ENCODE peak calls at places on chromosomes 1 and 21, in five cellular contexts. E, Q, W, U and X are unnamed samples.

GRCh38 chr1:3656450-3657095 is 4.3 kb downstream of the TP73 start:
- DNase-seq in E (no peak), Q (no peak), W (no peak), U (no peak), X (no peak)

GRCh38 chr21:45530423-45531113 is 11.7 kb downstream of the SLC19A1 start:
- DNase-seq in E (no peak), Q (no peak), W (no peak), U (no peak), X (no peak)

GRCh38 chr1:67500413-67500959 is 70.3 kb upstream of the SERBP1 start:
- DNase-seq in E (peak; percentile 77), Q (peak; percentile 83), W (peak; percentile 93), U (peak; percentile 81), X (peak; percentile 92)

GRCh38 chr1:227805606-227806197 is 9.8 kb upstream of the PRSS38 start:
- DNase-seq in E (peak; percentile 88), Q (peak; percentile 66), W (no peak), U (peak; percentile 72), X (peak; percentile 100)

GRCh38 chr1:184395370-184395769 is 8.5 kb downstream of the C1orf21 start:
- DNase-seq in E (no peak), Q (no peak), W (no peak), U (no peak), X (no peak)

GRCh38 chr1:186152227-186152944 is 222.7 kb downstream of the TPR start:
- DNase-seq in E (peak; percentile 46), Q (peak; percentile 83), W (no peak), U (peak; percentile 53), X (peak; percentile 91)

GRCh38 chr1:248825136-248825535 is 579 bp downstream of the SH3BP5L start:
- DNase-seq in E (no peak), Q (no peak), W (no peak), U (no peak), X (no peak)

GRCh38 chr1:16918371-16918770 is 3.4 kb upstream of the CROCC start:
- DNase-seq in E (no peak), Q (no peak), W (no peak), U (no peak), X (no peak)

GRCh38 chr1:41395599-41395956 is 34.3 kb downstream of the FOXO6 start:
- DNase-seq in E (no peak), Q (no peak), W (no peak), U (no peak), X (no peak)

GRCh38 chr1:151828931-151829330 is 2.7 kb downstream of the RORC start:
- DNase-seq in E (no peak), Q (peak; percentile 12), W (peak; percentile 69), U (no peak), X (peak; percentile 82)

GRCh38 chr1:205365945-205366463 is 9.3 kb upstream of the KLHDC8A start:
- DNase-seq in E (no peak), Q (no peak), W (no peak), U (no peak), X (peak; percentile 48)

GRCh38 chr1:1567831-1568380 is 6.8 kb downstream of the SSU72 start:
- DNase-seq in E (peak; percentile 48), Q (no peak), W (no peak), U (no peak), X (no peak)

GRCh38 chr1:236853916-236854601 is 59.0 kb downstream of the MTR start:
- DNase-seq in E (no peak), Q (peak; percentile 3), W (no peak), U (no peak), X (no peak)

GRCh38 chr1:224517171-224517570 is 82.6 kb upstream of the WDR26 start:
- DNase-seq in E (no peak), Q (no peak), W (no peak), U (no peak), X (no peak)

GRCh38 chr1:240468616-240469015 is 143.3 kb downstream of the GREM2 start:
- DNase-seq in E (peak; percentile 53), Q (no peak), W (no peak), U (no peak), X (no peak)

GRCh38 chr1:240611619-240612490 is at the start of gene GREM2:
- DNase-seq in E (peak; percentile 84), Q (peak; percentile 84), W (peak; percentile 53), U (peak; percentile 31), X (peak; percentile 72)

GRCh38 chr21:41583274-41583790 is 75.4 kb upstream of the TMPRSS2 start:
- DNase-seq in E (no peak), Q (no peak), W (no peak), U (peak; percentile 14), X (no peak)

GRCh38 chr21:41706678-41707077 is 60.2 kb downstream of the RIPK4 start:
- DNase-seq in E (peak; percentile 9), Q (no peak), W (no peak), U (peak; percentile 22), X (peak; percentile 58)

GRCh38 chr1:29499101-29499650 is 262.9 kb downstream of the PTPRU start:
- DNase-seq in E (no peak), Q (no peak), W (no peak), U (no peak), X (no peak)

GRCh38 chr1:225450491-225451191 is 22.8 kb upstream of the LBR start:
- DNase-seq in E (no peak), Q (no peak), W (no peak), U (peak; percentile 26), X (peak; percentile 38)

GRCh38 chr1:159828916-159829634 is 2.4 kb downstream of the SLAMF8 start:
- DNase-seq in E (no peak), Q (no peak), W (peak; percentile 66), U (peak; percentile 22), X (peak; percentile 36)

GRCh38 chr21:41410767-41411448 is 15.1 kb upstream of the MX1 start:
- DNase-seq in E (no peak), Q (no peak), W (no peak), U (no peak), X (peak; percentile 29)

GRCh38 chr1:245094092-245094491 is 60.7 kb upstream of the KIF26B start:
- DNase-seq in E (no peak), Q (no peak), W (no peak), U (no peak), X (no peak)

GRCh38 chr1:192235127-192235526 is 76.9 kb downstream of the RGS18 start:
- DNase-seq in E (no peak), Q (peak; percentile 39), W (no peak), U (no peak), X (peak; percentile 36)

GRCh38 chr1:34887593-34887992 is 28.0 kb upstream of the SMIM12 start:
- DNase-seq in E (no peak), Q (no peak), W (no peak), U (no peak), X (no peak)

GRCh38 chr21:45404726-45405270 is at the start of gene COL18A1:
- DNase-seq in E (peak; percentile 56), Q (no peak), W (peak; percentile 71), U (peak; percentile 22), X (peak; percentile 25)

GRCh38 chr1:61623852-61624251 is 101.1 kb downstream of the TM2D1 start:
- DNase-seq in E (no peak), Q (no peak), W (no peak), U (no peak), X (no peak)

GRCh38 chr1:45545553-45546310 is 4.9 kb upstream of the AKR1A1 start:
- DNase-seq in E (no peak), Q (no peak), W (no peak), U (no peak), X (no peak)

DNA sequence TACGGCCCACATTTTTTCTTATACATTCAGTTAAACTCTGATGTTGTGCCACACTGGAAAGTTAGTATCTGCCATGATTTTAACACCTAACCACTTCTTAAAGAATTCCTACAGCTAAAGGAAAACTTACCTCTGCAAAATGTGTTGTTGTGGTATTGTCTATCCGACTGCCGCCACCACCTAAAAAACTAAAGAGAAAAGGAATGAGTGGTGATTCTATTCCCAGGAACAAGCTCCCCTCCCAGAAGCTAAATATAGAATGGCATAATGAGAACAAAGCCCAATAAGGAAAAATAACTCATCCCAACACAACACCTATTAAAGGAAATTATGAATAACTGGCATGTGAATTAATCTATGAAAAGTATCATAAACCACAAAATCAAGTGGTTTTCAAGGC is 39.5 kb downstream of the RNF115 start:
- DNase-seq in E (no peak), Q (no peak), W (no peak), U (no peak), X (no peak)
- TF ChIP-seq CTCF in E (no peak), Q (no peak), W (no peak), U (no peak), X (no peak)

DNA sequence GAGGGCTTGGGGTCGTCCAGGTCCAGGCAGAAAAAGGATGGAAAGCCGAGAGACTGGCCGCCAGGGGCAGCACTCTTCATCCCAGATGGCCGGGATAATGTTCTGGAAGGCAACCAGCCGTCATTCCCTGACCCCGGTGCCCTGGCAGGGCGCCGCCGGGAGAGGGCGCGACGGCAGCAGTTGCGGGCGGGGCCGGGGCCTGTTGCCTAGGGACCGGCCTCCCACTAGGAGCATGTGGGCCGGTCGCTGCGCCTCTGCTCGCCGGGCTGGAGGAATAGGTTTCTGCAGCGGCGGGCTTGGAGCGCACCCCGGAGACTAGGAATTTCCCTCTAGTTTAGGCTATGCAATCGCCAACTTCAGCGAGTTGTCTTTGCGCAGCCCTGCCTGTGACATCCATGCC is 11.0 kb downstream of the DMRTB1 start:
- DNase-seq in E (peak; percentile 81), Q (peak; percentile 69), W (peak; percentile 98), U (peak; percentile 51), X (peak; percentile 30)
- TF ChIP-seq CTCF in E (peak; percentile 70), Q (peak; percentile 83), W (peak; percentile 96), U (peak; percentile 21), X (peak; percentile 27)

GRCh38 chr1:153265457-153265856 is 6.0 kb downstream of the LORICRIN start:
- DNase-seq in E (no peak), Q (no peak), W (no peak), U (no peak), X (no peak)
- TF ChIP-seq CTCF in E (no peak), Q (no peak), W (no peak), U (no peak), X (peak; percentile 17)

GRCh38 chr21:30340714-30341573 is 3.5 kb upstream of the KRTAP27-1 start:
- DNase-seq in E (peak; percentile 1), Q (peak; percentile 46), W (peak; percentile 48), U (peak; percentile 29), X (peak; percentile 56)
- TF ChIP-seq CTCF in E (peak; percentile 63), Q (peak; percentile 90), W (peak; percentile 98), U (peak; percentile 10), X (peak; percentile 86)

DNA sequence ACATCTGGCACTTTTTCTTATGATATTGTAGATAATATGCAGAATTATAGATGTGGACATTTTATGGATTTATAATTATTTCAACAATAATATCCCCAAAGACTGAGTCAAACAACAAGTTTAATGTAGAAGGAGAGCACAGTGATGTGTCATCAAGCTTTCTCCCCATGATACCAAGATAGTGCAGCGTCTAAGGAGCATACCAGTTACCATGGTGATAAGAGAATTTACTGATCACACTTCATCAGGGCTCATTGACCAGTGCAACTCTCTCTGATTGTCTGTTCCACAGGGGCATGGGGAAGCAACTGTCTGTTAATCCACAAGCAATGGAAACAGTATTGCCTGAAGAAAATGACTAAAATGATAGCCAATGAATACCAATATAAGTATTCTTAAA is 209.6 kb upstream of the DPYD start:
- DNase-seq in E (no peak), Q (peak; percentile 51), W (no peak), U (no peak), X (no peak)
- TF ChIP-seq CTCF in E (no peak), Q (no peak), W (no peak), U (no peak), X (no peak)

GRCh38 chr1:215606564-215607168 is 39.6 kb downstream of the KCTD3 start:
- DNase-seq in E (peak; percentile 54), Q (no peak), W (no peak), U (no peak), X (peak; percentile 50)
- TF ChIP-seq CTCF in E (no peak), Q (peak; percentile 15), W (peak; percentile 65), U (peak; percentile 48), X (peak; percentile 68)

GRCh38 chr1:164949758-164950452 is 390.9 kb downstream of the PBX1 start:
- DNase-seq in E (no peak), Q (no peak), W (no peak), U (no peak), X (no peak)
- TF ChIP-seq CTCF in E (no peak), Q (no peak), W (no peak), U (no peak), X (no peak)